ENCODE peak calls at places on chromosomes 2 and 18, in five cellular contexts. X, F, A, E and K are unnamed samples.

GRCh38 chr2:178227187-178227586 is 32.9 kb downstream of the OSBPL6 start:
- DNase-seq in F (no peak), A (no peak), X (no peak), E (no peak), K (no peak)

GRCh38 chr2:158894078-158894477 is 74.4 kb upstream of the TANC1 start:
- DNase-seq in E (no peak), F (no peak), X (no peak), A (no peak), K (no peak)

GRCh38 chr2:49045083-49045482 is 109.2 kb downstream of the FSHR start:
- DNase-seq in A (no peak), X (no peak), E (no peak), F (no peak), K (no peak)

GRCh38 chr2:29697715-29698114 is 223.7 kb downstream of the ALK start:
- DNase-seq in A (no peak), X (no peak), E (no peak), F (no peak), K (no peak)

GRCh38 chr2:138293549-138293948 is 208.0 kb upstream of the SPOPL start:
- DNase-seq in F (no peak), E (no peak), A (no peak), X (no peak), K (no peak)

GRCh38 chr18:67496469-67496868 is 20.1 kb downstream of the DSEL start:
- DNase-seq in F (no peak), A (no peak), E (no peak), X (no peak), K (no peak)

GRCh38 chr18:8416212-8417019 is 192.8 kb upstream of the RAB12 start:
- DNase-seq in X (no peak), A (no peak), F (no peak), E (no peak), K (no peak)

GRCh38 chr2:208579678-208580077 is 173.1 kb downstream of the PTH2R start:
- DNase-seq in X (no peak), A (no peak), F (no peak), E (no peak), K (no peak)

GRCh38 chr2:152078662-152079061 is 20.2 kb downstream of the CACNB4 start:
- DNase-seq in F (no peak), A (no peak), X (no peak), E (no peak), K (no peak)

GRCh38 chr2:166173263-166173662 is 45.4 kb upstream of the SCN1A start:
- DNase-seq in E (no peak), F (no peak), X (no peak), A (no peak), K (no peak)

GRCh38 chr2:8277921-8278571 is 403.8 kb upstream of the ID2 start:
- DNase-seq in X (no peak), F (peak), A (no peak), E (peak), K (no peak)

GRCh38 chr2:236342507-236342906 is 78.3 kb upstream of the ASB18 start:
- DNase-seq in X (no peak), F (no peak), E (no peak), A (no peak), K (no peak)

GRCh38 chr2:179749210-179749609 is 112.2 kb downstream of the ZNF385B start:
- DNase-seq in F (no peak), A (no peak), E (no peak), X (no peak), K (no peak)

GRCh38 chr18:41391616-41392610 is 563.1 kb upstream of the PIK3C3 start:
- DNase-seq in E (peak), X (no peak), F (no peak), A (no peak), K (peak)

GRCh38 chr2:231526341-231527090 is 3.7 kb downstream of the NMUR1 start:
- DNase-seq in E (no peak), A (no peak), X (no peak), F (no peak), K (no peak)

GRCh38 chr2:140842110-140842509 is 1288.7 kb downstream of the LRP1B start:
- DNase-seq in E (no peak), A (no peak), F (no peak), X (no peak), K (no peak)

GRCh38 chr2:88729061-88729745 is 37.7 kb downstream of the RPIA start:
- DNase-seq in A (no peak), E (no peak), F (no peak), X (no peak), K (no peak)

GRCh38 chr18:76395609-76396008 is 99.4 kb downstream of the ZNF516 start:
- DNase-seq in E (no peak), F (no peak), X (no peak), A (no peak), K (no peak)

GRCh38 chr2:95289251-95289650 is 7.9 kb upstream of the KCNIP3 start:
- DNase-seq in X (no peak), F (no peak), A (no peak), E (no peak), K (no peak)

GRCh38 chr2:103887625-103888024 is 966.3 kb upstream of the POU3F3 start:
- DNase-seq in E (no peak), F (no peak), X (no peak), A (no peak), K (no peak)

GRCh38 chr18:22564036-22564435 is 146.3 kb upstream of the CTAGE1 start:
- DNase-seq in X (no peak), F (no peak), A (no peak), E (no peak), K (no peak)

GRCh38 chr2:206639636-206640035 is 2.7 kb upstream of the FAM237A start:
- DNase-seq in E (no peak), A (no peak), X (no peak), F (no peak), K (no peak)